ENCODE peak calls at places on chromosomes 11 and 22, in four cellular contexts. One of them, this sample, is unnamed.

GRCh38 chr11:69301491-69302401 is 7.8 kb downstream of the MYEOV start:
- DNase-seq in A549: peak
- DNase-seq in IMR-90: peak
- DNase-seq in K562: peak
- DNase-seq in this sample: no peak

GRCh38 chr11:64620286-64620962 is 29.4 kb downstream of the SLC22A12 start:
- DNase-seq in IMR-90: no peak
- DNase-seq in A549: no peak
- DNase-seq in K562: no peak
- DNase-seq in this sample: no peak

GRCh38 chr11:7021318-7021717 is 1.0 kb downstream of the NLRP14 start:
- DNase-seq in IMR-90: no peak
- DNase-seq in K562: no peak
- DNase-seq in A549: no peak
- DNase-seq in this sample: no peak

GRCh38 chr11:59899532-59899931 is 20.9 kb downstream of the OOSP3 start:
- DNase-seq in IMR-90: no peak
- DNase-seq in K562: no peak
- DNase-seq in A549: peak
- DNase-seq in this sample: no peak

GRCh38 chr22:17945851-17946690 is 78.3 kb downstream of the MICAL3 start:
- DNase-seq in A549: no peak
- DNase-seq in IMR-90: no peak
- DNase-seq in K562: no peak
- DNase-seq in this sample: no peak

GRCh38 chr11:13040969-13041561 is 31.9 kb downstream of the RASSF10 start:
- DNase-seq in K562: no peak
- DNase-seq in IMR-90: no peak
- DNase-seq in A549: no peak
- DNase-seq in this sample: no peak

GRCh38 chr11:69831985-69832384 is 12.8 kb upstream of the FGF3 start:
- DNase-seq in K562: no peak
- DNase-seq in A549: no peak
- DNase-seq in IMR-90: no peak
- DNase-seq in this sample: no peak

GRCh38 chr11:76292583-76293188 is 86.4 kb upstream of the WNT11 start:
- DNase-seq in A549: no peak
- DNase-seq in IMR-90: no peak
- DNase-seq in K562: no peak
- DNase-seq in this sample: no peak

GRCh38 chr11:32527191-32527590 is 56.4 kb upstream of the EIF3M start:
- DNase-seq in K562: no peak
- DNase-seq in IMR-90: no peak
- DNase-seq in A549: no peak
- DNase-seq in this sample: no peak

GRCh38 chr11:17988465-17988864 is 24.4 kb downstream of the SERGEF start:
- DNase-seq in K562: no peak
- DNase-seq in A549: no peak
- DNase-seq in IMR-90: no peak
- DNase-seq in this sample: no peak
- TF ChIP-seq ELK1 in K562: no peak
- TF ChIP-seq ELK1 in A549: no peak
- TF ChIP-seq ELK1 in IMR-90: no peak
- TF ChIP-seq ELK1 in this sample: no peak

GRCh38 chr11:45323598-45324249 is 37.6 kb upstream of the SYT13 start:
- DNase-seq in K562: no peak
- DNase-seq in IMR-90: no peak
- DNase-seq in A549: no peak
- DNase-seq in this sample: no peak
- TF ChIP-seq ELK1 in K562: no peak
- TF ChIP-seq ELK1 in IMR-90: no peak
- TF ChIP-seq ELK1 in A549: no peak
- TF ChIP-seq ELK1 in this sample: no peak

GRCh38 chr11:57560146-57560545 is 7.3 kb downstream of the UBE2L6 start:
- DNase-seq in K562: no peak
- DNase-seq in A549: no peak
- DNase-seq in IMR-90: no peak
- DNase-seq in this sample: no peak

GRCh38 chr11:57566564-57567209 is 785 bp downstream of the UBE2L6 start:
- DNase-seq in A549: no peak
- DNase-seq in IMR-90: no peak
- DNase-seq in K562: peak
- DNase-seq in this sample: no peak

GRCh38 chr11:57567210-57567511 is 311 bp downstream of the UBE2L6 start:
- DNase-seq in A549: no peak
- DNase-seq in IMR-90: peak
- DNase-seq in K562: no peak
- DNase-seq in this sample: no peak

GRCh38 chr11:57566035-57566504 is 1.4 kb downstream of the UBE2L6 start:
- DNase-seq in K562: no peak
- DNase-seq in A549: no peak
- DNase-seq in IMR-90: peak
- DNase-seq in this sample: peak

GRCh38 chr11:57562596-57562995 is 4.9 kb downstream of the UBE2L6 start:
- DNase-seq in K562: no peak
- DNase-seq in IMR-90: no peak
- DNase-seq in A549: peak
- DNase-seq in this sample: no peak
- TF ChIP-seq ELK1 in K562: no peak
- TF ChIP-seq ELK1 in IMR-90: no peak
- TF ChIP-seq ELK1 in A549: no peak
- TF ChIP-seq ELK1 in this sample: no peak

DNA sequence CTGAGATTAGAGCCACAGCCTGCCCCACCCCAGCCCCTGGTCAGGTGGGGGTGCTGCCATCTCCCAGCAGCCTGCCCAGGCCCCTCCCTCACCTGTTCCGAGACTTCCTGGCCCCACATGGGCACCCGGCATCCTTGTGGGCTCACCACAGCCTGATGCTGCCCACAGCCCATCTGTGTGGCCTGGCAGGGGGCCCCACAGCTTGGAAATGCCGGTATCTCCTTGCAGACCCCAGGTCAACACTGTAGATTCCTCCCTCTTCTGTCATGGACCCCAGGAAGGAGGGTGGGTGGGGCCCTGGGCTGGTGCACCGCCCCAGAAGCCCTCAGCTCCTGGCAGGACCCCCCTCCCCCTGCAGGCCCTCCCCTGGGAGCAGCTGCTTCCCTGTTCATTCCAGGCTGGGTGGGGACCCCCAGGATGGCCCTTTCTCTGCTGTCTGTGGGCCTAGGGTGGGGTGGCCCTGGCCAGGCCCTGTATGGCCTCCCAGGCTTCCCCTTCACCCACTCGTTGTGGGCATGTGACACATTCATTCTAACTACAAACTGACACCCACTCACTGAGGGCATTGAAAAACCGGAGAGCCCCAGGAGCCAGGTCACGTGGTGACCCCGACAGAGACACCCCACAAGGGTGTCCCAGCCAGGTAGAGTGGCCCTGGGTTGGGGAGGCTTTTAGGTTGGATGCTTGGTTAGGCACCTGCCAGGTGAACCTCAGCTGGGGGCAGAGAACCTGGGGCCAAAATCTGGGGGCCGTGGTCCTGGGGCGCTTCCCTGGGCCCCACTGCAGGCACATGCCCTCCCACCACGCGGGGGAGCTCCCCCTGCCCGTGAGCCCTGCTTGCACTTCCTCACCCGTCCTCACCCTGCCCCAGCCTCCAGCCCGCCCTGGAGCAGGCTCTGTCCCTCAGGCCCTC is 44.1 kb upstream of the CCDC188 start:
- DNase-seq in K562: no peak
- DNase-seq in A549: no peak
- DNase-seq in IMR-90: no peak
- DNase-seq in this sample: no peak
- TF ChIP-seq ELK1 in K562: no peak
- TF ChIP-seq ELK1 in A549: no peak
- TF ChIP-seq ELK1 in IMR-90: no peak
- TF ChIP-seq ELK1 in this sample: no peak